ENCODE peak calls at places on chromosomes 4 and X, in five cellular contexts. A is upper lobe of left lung, O is type B pancreatic cell, S is PC-3, Y is fibroblast of mammary gland. Z is an unnamed sample.

GRCh38 chr4:7876096-7876993 is 63.3 kb downstream of the AFAP1 start:
- DNase-seq in O (no peak), S (no peak), Y (peak), A (no peak), Z (no peak)

GRCh38 chrX:69038188-69038587 is 127.1 kb downstream of the PJA1 start:
- DNase-seq in O (no peak), S (no peak), A (no peak), Y (no peak), Z (no peak)

GRCh38 chr4:157005193-157005592 is 33.6 kb upstream of the PDGFC start:
- DNase-seq in O (no peak), A (no peak), S (no peak), Y (no peak), Z (no peak)

GRCh38 chr4:173261052-173261451 is 73.1 kb downstream of the HMGB2 start:
- DNase-seq in O (no peak), Y (no peak), S (no peak), A (no peak), Z (no peak)

GRCh38 chr4:145788765-145789164 is 108.8 kb downstream of the C4orf51 start:
- DNase-seq in O (no peak), A (no peak), Y (peak), S (peak), Z (no peak)

GRCh38 chrX:24146283-24146865 is 3.2 kb upstream of the ZFX start:
- DNase-seq in O (no peak), A (no peak), Y (no peak), S (peak), Z (no peak)

GRCh38 chr4:88257726-88258125 is 26.6 kb downstream of the PPM1K start:
- DNase-seq in Y (peak), A (no peak), S (no peak), O (no peak), Z (no peak)

GRCh38 chrX:138917781-138918180 is 206.3 kb upstream of the FGF13 start:
- DNase-seq in Y (peak), A (no peak), S (peak), O (no peak), Z (no peak)

GRCh38 chrX:152072236-152072635 is 66.1 kb downstream of the MAGEA10 start:
- DNase-seq in S (peak), Y (peak), A (no peak), O (no peak), Z (no peak)

GRCh38 chr4:2487632-2488031 is 18.7 kb downstream of the RNF4 start:
- DNase-seq in S (no peak), O (no peak), A (no peak), Y (no peak), Z (no peak)

GRCh38 chr4:140305053-140305452 is 68.4 kb upstream of the SCOC start:
- DNase-seq in Y (no peak), O (no peak), S (peak), A (no peak), Z (no peak)

GRCh38 chrX:150211988-150212387 is 151.1 kb upstream of the MAMLD1 start:
- DNase-seq in Y (peak), O (no peak), S (peak), A (peak), Z (no peak)

GRCh38 chrX:20585782-20586181 is 319.1 kb upstream of the RPS6KA3 start:
- DNase-seq in S (no peak), O (no peak), Y (no peak), A (no peak), Z (no peak)

GRCh38 chrX:30060718-30061117 is 154.6 kb upstream of the MAGEB2 start:
- DNase-seq in Y (peak), S (peak), A (no peak), O (no peak), Z (no peak)

GRCh38 chr4:80694178-80694577 is 336.3 kb upstream of the BMP3 start:
- DNase-seq in A (no peak), O (no peak), Y (no peak), S (peak), Z (no peak)

GRCh38 chrX:30990361-30990760 is 81.5 kb downstream of the FTHL17 start:
- DNase-seq in S (peak), Y (no peak), O (no peak), A (no peak), Z (no peak)

GRCh38 chr4:168647976-168648375 is 151.1 kb downstream of the PALLD start:
- DNase-seq in O (no peak), A (no peak), Y (no peak), S (no peak), Z (no peak)

GRCh38 chrX:69107231-69107739 is 58.0 kb downstream of the PJA1 start:
- DNase-seq in O (no peak), A (no peak), S (peak), Y (no peak), Z (peak)

GRCh38 chr4:24116107-24116506 is 226.3 kb upstream of the PPARGC1A start:
- DNase-seq in A (no peak), Y (no peak), S (no peak), O (no peak), Z (no peak)

GRCh38 chr4:165308606-165309005 is 18.9 kb upstream of the MSMO1 start:
- DNase-seq in A (no peak), S (no peak), Y (no peak), O (no peak), Z (no peak)

GRCh38 chr4:119300388-119301131 is 21.4 kb downstream of the FABP2 start:
- DNase-seq in S (peak), Y (peak), O (peak), A (peak), Z (peak)

GRCh38 chr4:159950707-159951106 is 847.8 kb downstream of the RAPGEF2 start:
- DNase-seq in S (no peak), O (no peak), Y (no peak), A (no peak), Z (no peak)

GRCh38 chr4:88382621-88383020 is 4.0 kb downstream of the HERC6 start:
- DNase-seq in S (no peak), O (no peak), Y (no peak), A (no peak), Z (no peak)

GRCh38 chr4:55409468-55410171 is 13.9 kb downstream of the TMEM165 start:
- DNase-seq in O (no peak), Y (peak), A (no peak), S (no peak), Z (no peak)

GRCh38 chrX:8663325-8663724 is 68.6 kb downstream of the ANOS1 start:
- DNase-seq in Y (no peak), A (no peak), S (peak), O (no peak), Z (no peak)

GRCh38 chrX:96994088-96994487 is 110.4 kb downstream of the RPA4 start:
- DNase-seq in S (no peak), Y (no peak), O (no peak), A (no peak), Z (no peak)

GRCh38 chrX:131985526-131986049 is 37.5 kb upstream of the STK26 start:
- DNase-seq in O (no peak), S (no peak), Y (no peak), A (no peak), Z (no peak)

GRCh38 chrX:36908801-36909403 is 99.3 kb upstream of the FAM47C start:
- DNase-seq in Y (peak), O (no peak), A (no peak), S (peak), Z (no peak)

DNA sequence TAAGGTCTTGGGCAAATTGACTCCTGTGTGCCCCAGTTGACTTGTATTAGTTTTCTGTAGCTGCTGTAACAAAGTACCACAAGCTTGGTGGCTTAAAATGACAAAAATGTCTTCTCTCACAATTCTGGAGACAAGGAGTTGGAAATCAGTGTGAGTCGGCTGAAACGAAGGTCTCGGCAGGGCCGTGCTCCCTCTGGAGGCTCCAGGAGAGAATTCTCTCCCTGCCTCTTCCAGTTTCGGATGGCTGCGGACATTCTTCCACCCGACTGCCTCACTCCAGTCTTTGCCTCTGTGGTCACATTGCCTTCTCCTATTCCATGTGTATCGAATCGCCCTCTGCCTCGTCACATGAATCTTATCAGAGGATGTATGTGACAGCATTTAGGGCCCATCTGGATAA is 66.0 kb upstream of the PHOX2B start:
- DNase-seq in A (no peak), S (peak), Y (no peak), O (no peak), Z (no peak)
- TF ChIP-seq CTCF in A (no peak), S (peak), Y (peak), O (peak), Z (peak)

DNA sequence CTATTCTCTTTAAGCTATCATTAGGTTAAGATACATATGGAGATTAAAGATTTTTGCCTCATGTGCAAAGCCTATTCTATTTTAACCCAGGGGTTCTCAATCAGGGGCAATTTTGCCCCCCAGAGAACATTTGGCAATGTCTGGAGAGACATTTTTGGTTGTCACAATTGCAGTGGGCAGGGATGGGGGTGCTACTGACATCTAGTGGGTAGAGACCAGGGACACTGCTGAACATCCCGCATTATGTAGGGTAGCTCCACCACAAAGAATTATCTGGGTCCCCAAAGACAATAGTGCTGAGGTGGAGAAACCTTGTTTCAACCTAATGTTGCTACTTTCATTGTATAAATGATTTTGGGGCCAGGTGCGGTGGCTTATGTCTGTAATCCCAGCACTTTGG is 13.2 kb upstream of the CA5B start:
- DNase-seq in A (no peak), Y (no peak), O (no peak), S (no peak), Z (no peak)
- TF ChIP-seq CTCF in A (no peak), Y (no peak), O (no peak), S (peak), Z (no peak)

DNA sequence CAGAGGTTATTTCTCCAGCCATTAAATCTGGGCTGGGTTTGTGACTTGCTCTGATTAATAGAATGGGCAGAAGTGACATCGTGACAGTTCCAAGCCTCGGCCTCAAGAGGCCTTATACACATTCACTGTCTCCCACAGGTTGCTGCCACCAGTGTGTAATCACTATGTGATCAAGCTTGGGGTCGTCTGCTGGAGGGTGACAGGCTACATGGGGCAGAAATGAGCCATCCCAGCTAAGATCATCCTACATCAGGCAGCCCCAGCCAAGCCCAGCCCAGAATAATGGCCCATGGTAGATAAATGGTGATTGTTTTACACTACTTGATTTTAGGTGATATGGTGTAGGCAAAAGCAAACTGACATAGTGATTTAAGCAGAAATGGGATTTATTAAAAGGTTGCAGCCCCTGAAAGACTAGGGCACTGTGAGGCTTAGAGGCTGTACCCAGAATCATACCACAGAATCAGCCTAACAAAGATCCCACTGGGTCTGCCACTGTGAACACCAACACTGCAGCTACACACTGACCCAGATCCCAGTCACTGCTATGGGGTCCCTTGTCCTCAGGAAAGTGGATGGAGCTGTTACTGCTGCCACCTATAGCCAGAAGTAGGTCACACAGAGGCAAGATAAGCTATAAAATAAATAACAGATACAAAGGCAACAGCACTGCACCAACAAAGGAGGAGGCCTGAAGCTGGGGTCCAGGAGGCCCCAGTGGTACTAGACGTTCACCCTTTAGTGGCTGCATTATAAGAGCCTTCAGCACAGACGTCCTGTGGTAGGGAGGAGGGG is 159.6 kb upstream of the RBPJ start:
- DNase-seq in O (no peak), Y (no peak), A (no peak), S (peak), Z (no peak)
- TF ChIP-seq CTCF in O (peak), Y (peak), A (no peak), S (peak), Z (peak)

GRCh38 chrX:12139934-12140611 is 1.8 kb downstream of the FRMPD4 start:
- DNase-seq in S (peak), Y (no peak), A (no peak), O (no peak), Z (no peak)

GRCh38 chrX:12149670-12150407 is 11.6 kb downstream of the FRMPD4 start:
- DNase-seq in O (no peak), A (no peak), Y (no peak), S (peak), Z (no peak)

GRCh38 chrX:12142661-12143060 is 4.4 kb downstream of the FRMPD4 start:
- DNase-seq in O (no peak), Y (no peak), A (no peak), S (no peak), Z (no peak)

GRCh38 chrX:12141511-12141910 is 3.2 kb downstream of the FRMPD4 start:
- DNase-seq in Y (no peak), O (no peak), S (no peak), A (no peak), Z (no peak)

DNA sequence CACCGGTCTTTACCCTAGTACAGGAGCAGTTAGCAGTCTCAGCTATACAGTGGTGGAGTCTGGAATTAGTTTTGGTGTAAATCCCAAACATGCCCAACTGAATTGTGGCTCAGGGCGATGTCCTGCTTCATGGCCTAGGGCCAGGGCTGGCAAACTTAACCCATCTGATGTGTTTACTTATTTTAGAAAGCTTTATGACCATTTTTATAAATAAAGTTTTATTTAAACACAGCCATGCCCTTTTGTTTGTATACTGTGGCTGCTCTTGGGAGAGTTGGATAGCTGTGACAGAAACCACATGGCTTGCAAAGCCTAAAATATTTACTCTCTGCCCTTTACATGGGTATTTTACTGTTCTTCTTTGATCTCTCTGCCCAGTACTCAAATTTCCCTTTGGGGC is 7.1 kb downstream of the FRMPD4 start:
- DNase-seq in A (no peak), Y (no peak), S (no peak), O (no peak), Z (no peak)
- TF ChIP-seq CTCF in A (no peak), Y (no peak), S (no peak), O (no peak), Z (no peak)

GRCh38 chr4:14894392-14895292 is 107.6 kb upstream of the CPEB2 start:
- DNase-seq in Y (no peak), A (no peak), O (no peak), S (no peak), Z (no peak)
- TF ChIP-seq CTCF in Y (no peak), A (no peak), O (no peak), S (no peak), Z (no peak)

Z was measured in progenitor cell of endocrine pancreas.